ENCODE peak calls at places on chromosomes 5 and 9, in five cellular contexts. One of them, this sample, is unnamed.

GRCh38 chr5:118875131-118875530 is 113.2 kb downstream of the DTWD2 start:
- DNase-seq in esophagus muscularis mucosa: no peak
- DNase-seq in prostate gland: no peak
- DNase-seq in PC-9: no peak
- DNase-seq in heart left ventricle: no peak
- DNase-seq in this sample: no peak

GRCh38 chr5:32069396-32069795 is 104.7 kb downstream of the GOLPH3 start:
- DNase-seq in esophagus muscularis mucosa: no peak
- DNase-seq in prostate gland: no peak
- DNase-seq in PC-9: no peak
- DNase-seq in heart left ventricle: no peak
- DNase-seq in this sample: no peak

GRCh38 chr9:90385126-90385525 is 257.5 kb downstream of the DIRAS2 start:
- DNase-seq in esophagus muscularis mucosa: no peak
- DNase-seq in prostate gland: no peak
- DNase-seq in PC-9: no peak
- DNase-seq in heart left ventricle: no peak
- DNase-seq in this sample: no peak

GRCh38 chr5:150409638-150410523 is 2.8 kb downstream of the CD74 start:
- DNase-seq in esophagus muscularis mucosa: no peak
- DNase-seq in prostate gland: peak; percentile 78
- DNase-seq in PC-9: peak; percentile 75
- DNase-seq in heart left ventricle: peak; percentile 75
- DNase-seq in this sample: peak; percentile 58

GRCh38 chr5:135033026-135033861 is 784 bp downstream of the PITX1 start:
- DNase-seq in esophagus muscularis mucosa: no peak
- DNase-seq in prostate gland: peak; percentile 32
- DNase-seq in PC-9: peak; percentile 33
- DNase-seq in heart left ventricle: peak; percentile 60
- DNase-seq in this sample: no peak

GRCh38 chr5:56696900-56697299 is 118.4 kb upstream of the MAP3K1 start:
- DNase-seq in esophagus muscularis mucosa: no peak
- DNase-seq in prostate gland: no peak
- DNase-seq in PC-9: no peak
- DNase-seq in heart left ventricle: no peak
- DNase-seq in this sample: peak; percentile 8

GRCh38 chr9:114085404-114085803 is 7.3 kb upstream of the AMBP start:
- DNase-seq in esophagus muscularis mucosa: no peak
- DNase-seq in prostate gland: no peak
- DNase-seq in PC-9: no peak
- DNase-seq in heart left ventricle: no peak
- DNase-seq in this sample: no peak

GRCh38 chr5:74376187-74376586 is 264.3 kb downstream of the ENC1 start:
- DNase-seq in esophagus muscularis mucosa: no peak
- DNase-seq in prostate gland: no peak
- DNase-seq in PC-9: no peak
- DNase-seq in heart left ventricle: no peak
- DNase-seq in this sample: no peak

GRCh38 chr9:96398582-96399334 is 15.2 kb upstream of the SLC35D2 start:
- DNase-seq in esophagus muscularis mucosa: no peak
- DNase-seq in prostate gland: no peak
- DNase-seq in PC-9: no peak
- DNase-seq in heart left ventricle: no peak
- DNase-seq in this sample: no peak

GRCh38 chr9:34988218-34989055 is 1.1 kb upstream of the DNAJB5 start:
- DNase-seq in esophagus muscularis mucosa: no peak
- DNase-seq in prostate gland: no peak
- DNase-seq in PC-9: no peak
- DNase-seq in heart left ventricle: peak; percentile 75
- DNase-seq in this sample: no peak

GRCh38 chr9:116806075-116806474 is 119.0 kb downstream of the TRIM32 start:
- DNase-seq in esophagus muscularis mucosa: no peak
- DNase-seq in prostate gland: no peak
- DNase-seq in PC-9: peak; percentile 9
- DNase-seq in heart left ventricle: no peak
- DNase-seq in this sample: no peak

GRCh38 chr5:169272731-169273401 is 28.1 kb downstream of the SLIT3 start:
- DNase-seq in esophagus muscularis mucosa: no peak
- DNase-seq in prostate gland: no peak
- DNase-seq in PC-9: no peak
- DNase-seq in heart left ventricle: no peak
- DNase-seq in this sample: no peak

GRCh38 chr9:3963266-3964019 is 336.4 kb downstream of the GLIS3 start:
- DNase-seq in esophagus muscularis mucosa: no peak
- DNase-seq in prostate gland: no peak
- DNase-seq in PC-9: no peak
- DNase-seq in heart left ventricle: no peak
- DNase-seq in this sample: peak; percentile 32

GRCh38 chr9:78235296-78235770 is 542 bp upstream of the CEP78 start:
- DNase-seq in esophagus muscularis mucosa: no peak
- DNase-seq in prostate gland: no peak
- DNase-seq in PC-9: no peak
- DNase-seq in heart left ventricle: no peak
- DNase-seq in this sample: no peak

GRCh38 chr5:55600536-55601208 is 65.9 kb upstream of the PLPP1 start:
- DNase-seq in esophagus muscularis mucosa: no peak
- DNase-seq in prostate gland: peak; percentile 59
- DNase-seq in PC-9: peak; percentile 31
- DNase-seq in heart left ventricle: no peak
- DNase-seq in this sample: no peak

GRCh38 chr5:10914741-10915480 is 153.9 kb upstream of the DAP start:
- DNase-seq in esophagus muscularis mucosa: no peak
- DNase-seq in prostate gland: no peak
- DNase-seq in PC-9: no peak
- DNase-seq in heart left ventricle: no peak
- DNase-seq in this sample: no peak

GRCh38 chr9:36207016-36207415 is 16.3 kb downstream of the CLTA start:
- DNase-seq in esophagus muscularis mucosa: no peak
- DNase-seq in prostate gland: no peak
- DNase-seq in PC-9: no peak
- DNase-seq in heart left ventricle: no peak
- DNase-seq in this sample: no peak

GRCh38 chr9:121121582-121122087 is 46.9 kb downstream of the CNTRL start:
- DNase-seq in esophagus muscularis mucosa: peak; percentile 99
- DNase-seq in prostate gland: peak; percentile 99
- DNase-seq in PC-9: peak; percentile 96
- DNase-seq in heart left ventricle: peak; percentile 97
- DNase-seq in this sample: peak; percentile 80

GRCh38 chr9:106486685-106487084 is 376.3 kb upstream of the ZNF462 start:
- DNase-seq in esophagus muscularis mucosa: peak; percentile 34
- DNase-seq in prostate gland: no peak
- DNase-seq in PC-9: no peak
- DNase-seq in heart left ventricle: no peak
- DNase-seq in this sample: no peak

GRCh38 chr9:106482733-106483132 is 380.2 kb upstream of the ZNF462 start:
- DNase-seq in esophagus muscularis mucosa: peak; percentile 75
- DNase-seq in prostate gland: no peak
- DNase-seq in PC-9: no peak
- DNase-seq in heart left ventricle: no peak
- DNase-seq in this sample: no peak

DNA sequence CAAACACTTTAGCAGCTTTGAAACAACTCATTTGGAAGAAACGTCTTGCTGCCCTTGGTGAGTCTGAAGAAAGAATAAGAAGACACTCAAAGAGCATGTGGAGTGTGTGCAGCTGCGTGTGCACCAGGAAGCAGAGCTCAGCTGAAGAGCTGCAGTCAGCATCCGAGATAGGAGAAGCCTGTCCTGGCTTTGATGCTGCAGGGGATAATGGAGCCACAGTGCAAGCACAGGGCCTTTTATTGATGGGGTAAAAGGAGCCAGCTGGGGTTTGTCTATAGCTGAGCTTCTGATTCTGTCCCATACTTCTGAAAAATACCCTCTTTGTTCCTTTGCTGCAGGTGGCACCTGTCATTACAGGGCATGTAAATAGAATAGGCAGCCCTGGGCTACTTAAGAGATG is 375.7 kb upstream of the ZNF462 start:
- DNase-seq in esophagus muscularis mucosa: no peak
- DNase-seq in prostate gland: no peak
- DNase-seq in PC-9: no peak
- DNase-seq in heart left ventricle: no peak
- DNase-seq in this sample: no peak
- TF ChIP-seq CTCF in esophagus muscularis mucosa: no peak
- TF ChIP-seq CTCF in prostate gland: no peak
- TF ChIP-seq CTCF in PC-9: no peak
- TF ChIP-seq CTCF in heart left ventricle: no peak
- TF ChIP-seq CTCF in this sample: no peak

GRCh38 chr9:122265265-122265900 is 701 bp downstream of the MRRF start:
- DNase-seq in esophagus muscularis mucosa: no peak
- DNase-seq in prostate gland: no peak
- DNase-seq in PC-9: no peak
- DNase-seq in heart left ventricle: no peak
- DNase-seq in this sample: no peak
- TF ChIP-seq CTCF in esophagus muscularis mucosa: no peak
- TF ChIP-seq CTCF in prostate gland: no peak
- TF ChIP-seq CTCF in PC-9: peak; percentile 31
- TF ChIP-seq CTCF in heart left ventricle: no peak
- TF ChIP-seq CTCF in this sample: no peak

GRCh38 chr5:175867587-175868347 is 3.6 kb upstream of the CPLX2 start:
- DNase-seq in esophagus muscularis mucosa: no peak
- DNase-seq in prostate gland: no peak
- DNase-seq in PC-9: no peak
- DNase-seq in heart left ventricle: no peak
- DNase-seq in this sample: no peak
- TF ChIP-seq CTCF in esophagus muscularis mucosa: no peak
- TF ChIP-seq CTCF in prostate gland: no peak
- TF ChIP-seq CTCF in PC-9: peak; percentile 65
- TF ChIP-seq CTCF in heart left ventricle: no peak
- TF ChIP-seq CTCF in this sample: no peak

GRCh38 chr9:89234636-89235035 is 56.0 kb upstream of the SHC3 start:
- DNase-seq in esophagus muscularis mucosa: peak; percentile 37
- DNase-seq in prostate gland: no peak
- DNase-seq in PC-9: peak; percentile 31
- DNase-seq in heart left ventricle: no peak
- DNase-seq in this sample: no peak
- TF ChIP-seq CTCF in esophagus muscularis mucosa: no peak
- TF ChIP-seq CTCF in prostate gland: no peak
- TF ChIP-seq CTCF in PC-9: no peak
- TF ChIP-seq CTCF in heart left ventricle: no peak
- TF ChIP-seq CTCF in this sample: no peak

DNA sequence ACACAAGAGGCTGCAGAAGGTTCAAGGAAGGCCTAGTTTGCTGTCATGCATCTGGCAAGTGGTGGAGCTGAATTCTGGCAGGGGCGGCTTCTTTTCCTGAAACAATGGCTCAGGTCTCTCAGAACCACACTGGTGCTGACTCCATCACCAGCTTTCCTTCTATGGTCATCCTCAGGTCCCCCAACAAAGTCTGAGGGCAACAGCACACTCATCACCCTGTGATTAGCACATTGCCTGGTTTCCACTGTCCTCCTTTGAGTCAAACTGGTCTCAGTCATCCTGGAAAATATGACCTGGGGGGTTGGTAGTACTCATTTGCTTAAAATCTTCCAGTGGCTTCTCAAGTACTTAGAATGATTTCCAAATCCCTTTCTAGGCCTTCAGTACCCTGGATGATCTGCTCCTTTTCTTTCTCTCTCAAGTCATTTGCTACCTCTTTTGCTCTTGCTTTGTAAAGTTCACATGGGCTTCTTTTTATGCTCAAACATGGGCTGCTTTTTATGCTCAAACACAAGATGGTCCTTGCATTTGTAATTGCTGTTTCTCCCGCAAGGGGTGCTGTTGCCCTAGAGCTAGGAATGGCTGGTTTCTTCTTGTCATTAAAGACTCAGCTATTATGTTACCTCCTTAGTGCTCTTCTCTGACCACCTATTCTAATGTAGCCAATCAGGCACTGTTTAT is 144.9 kb downstream of the ALDH1A1 start:
- DNase-seq in esophagus muscularis mucosa: no peak
- DNase-seq in prostate gland: no peak
- DNase-seq in PC-9: no peak
- DNase-seq in heart left ventricle: no peak
- DNase-seq in this sample: no peak
- TF ChIP-seq CTCF in esophagus muscularis mucosa: peak; percentile 3
- TF ChIP-seq CTCF in prostate gland: no peak
- TF ChIP-seq CTCF in PC-9: peak; percentile 50
- TF ChIP-seq CTCF in heart left ventricle: no peak
- TF ChIP-seq CTCF in this sample: no peak

DNA sequence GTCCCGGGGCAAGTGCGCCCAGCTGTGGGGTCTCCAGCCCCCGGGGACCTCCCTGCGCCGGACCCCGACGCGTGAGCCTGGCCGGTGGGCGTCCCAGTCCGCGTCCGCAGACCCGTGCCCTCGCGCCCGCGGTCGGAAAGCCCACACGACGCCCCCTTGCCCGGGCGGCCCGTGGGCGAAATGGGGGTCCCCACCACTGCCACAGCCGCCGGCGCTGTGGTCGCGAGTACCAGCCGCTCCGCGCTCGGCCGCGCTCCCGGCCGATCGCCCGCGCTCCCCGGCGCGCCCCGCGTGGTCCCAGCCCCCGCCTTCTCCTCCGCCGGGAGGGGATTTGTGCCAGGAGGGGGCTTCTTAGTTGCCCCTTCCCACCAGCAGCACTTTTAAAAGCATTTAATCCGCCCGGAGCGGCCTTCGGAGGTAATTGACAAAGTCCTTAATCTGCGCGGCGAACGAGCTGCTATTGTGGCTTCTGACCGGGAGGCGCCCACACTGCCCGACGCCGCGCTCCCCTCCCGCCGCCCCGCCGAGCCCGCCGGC is 426 bp upstream of the FIBCD1 start:
- DNase-seq in esophagus muscularis mucosa: no peak
- DNase-seq in prostate gland: no peak
- DNase-seq in PC-9: peak; percentile 20
- DNase-seq in heart left ventricle: no peak
- DNase-seq in this sample: no peak
- TF ChIP-seq CTCF in esophagus muscularis mucosa: no peak
- TF ChIP-seq CTCF in prostate gland: peak; percentile 4
- TF ChIP-seq CTCF in PC-9: no peak
- TF ChIP-seq CTCF in heart left ventricle: no peak
- TF ChIP-seq CTCF in this sample: no peak

GRCh38 chr5:177041936-177042335 is 19.4 kb downstream of the ZNF346 start:
- DNase-seq in esophagus muscularis mucosa: no peak
- DNase-seq in prostate gland: no peak
- DNase-seq in PC-9: no peak
- DNase-seq in heart left ventricle: no peak
- DNase-seq in this sample: no peak
- TF ChIP-seq CTCF in esophagus muscularis mucosa: no peak
- TF ChIP-seq CTCF in prostate gland: no peak
- TF ChIP-seq CTCF in PC-9: no peak
- TF ChIP-seq CTCF in heart left ventricle: no peak
- TF ChIP-seq CTCF in this sample: no peak

DNA sequence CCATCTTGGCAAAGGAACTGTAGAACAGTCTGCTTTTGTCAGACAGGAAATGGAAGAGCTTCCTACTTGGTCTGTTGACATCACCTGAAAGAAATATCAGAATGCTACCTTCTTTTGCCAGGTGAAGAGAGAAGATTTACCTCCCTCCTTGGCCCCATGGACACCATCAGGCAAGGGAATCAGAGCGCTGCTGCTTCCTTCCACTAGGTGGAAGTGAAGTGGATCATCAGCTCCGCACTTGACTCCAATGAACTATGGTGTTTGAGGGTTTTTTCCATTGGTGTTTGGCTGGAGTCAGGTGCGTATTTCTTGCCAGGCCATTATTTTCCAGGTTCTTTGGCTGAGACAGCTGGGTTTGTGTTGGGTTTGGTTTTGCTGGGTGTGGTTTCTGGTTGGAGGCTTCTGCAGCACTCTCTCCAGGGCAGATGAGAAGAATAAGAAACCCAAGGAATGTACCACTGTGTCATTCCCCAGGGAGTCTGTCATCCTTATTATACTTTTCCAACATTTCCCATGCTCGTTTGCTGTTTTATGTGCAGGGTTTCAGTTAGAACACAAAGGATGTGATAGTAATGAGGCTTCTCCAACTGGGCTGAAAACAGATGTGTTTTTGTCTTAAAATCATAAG is 12.4 kb downstream of the SPATA31E1 start:
- DNase-seq in esophagus muscularis mucosa: no peak
- DNase-seq in prostate gland: no peak
- DNase-seq in PC-9: no peak
- DNase-seq in heart left ventricle: no peak
- DNase-seq in this sample: no peak
- TF ChIP-seq CTCF in esophagus muscularis mucosa: no peak
- TF ChIP-seq CTCF in prostate gland: no peak
- TF ChIP-seq CTCF in PC-9: no peak
- TF ChIP-seq CTCF in heart left ventricle: no peak
- TF ChIP-seq CTCF in this sample: no peak